ENCODE peak calls at places on chromosomes 6 and 20, in five cellular contexts. A, U, W, B and D are unnamed samples.

GRCh38 chr6:142728910-142729481 is 216.0 kb downstream of the HIVEP2 start:
- DNase-seq in A (no peak), U (peak), W (peak), B (peak), D (no peak)

GRCh38 chr20:34420975-34421374 is 57.9 kb downstream of the ITCH start:
- DNase-seq in A (no peak), U (no peak), W (no peak), B (no peak), D (no peak)

GRCh38 chr6:67393356-67393755 is 1241.7 kb upstream of the ADGRB3 start:
- DNase-seq in A (no peak), U (no peak), W (no peak), B (no peak), D (no peak)

GRCh38 chr6:168427184-168427583 is 13.8 kb upstream of the SMOC2 start:
- DNase-seq in A (no peak), U (no peak), W (no peak), B (no peak), D (no peak)

GRCh38 chr20:41387433-41387832 is 20.8 kb upstream of the EMILIN3 start:
- DNase-seq in A (no peak), U (no peak), W (no peak), B (no peak), D (no peak)

GRCh38 chr6:129860901-129861665 is at the start of gene TMEM244:
- DNase-seq in A (no peak), U (peak), W (peak), B (peak), D (peak)

GRCh38 chr20:56998438-56998837 is 268.0 kb downstream of the BMP7 start:
- DNase-seq in A (no peak), U (no peak), W (no peak), B (no peak), D (no peak)

GRCh38 chr20:17995967-17996819 is 27.4 kb downstream of the MGME1 start:
- DNase-seq in A (peak), U (peak), W (peak), B (peak), D (peak)

GRCh38 chr6:18028332-18028731 is 40.9 kb upstream of the KIF13A start:
- DNase-seq in A (peak), U (no peak), W (no peak), B (no peak), D (peak)

GRCh38 chr6:66993272-66993671 is 1286.2 kb upstream of the EYS start:
- DNase-seq in A (no peak), U (no peak), W (peak), B (no peak), D (no peak)

GRCh38 chr20:10321138-10321717 is 102.6 kb downstream of the SNAP25 start:
- DNase-seq in A (no peak), U (no peak), W (no peak), B (no peak), D (no peak)

GRCh38 chr20:44212792-44213191 is 2.2 kb upstream of the OSER1 start:
- DNase-seq in A (peak), U (peak), W (no peak), B (no peak), D (peak)

GRCh38 chr20:57445298-57445697 is 54.1 kb downstream of the RBM38 start:
- DNase-seq in A (no peak), U (peak), W (peak), B (peak), D (no peak)

GRCh38 chr20:63568986-63569949 is 4.8 kb downstream of the HELZ2 start:
- DNase-seq in A (no peak), U (no peak), W (no peak), B (no peak), D (no peak)

GRCh38 chr6:84639396-84639795 is 125.0 kb downstream of the TBX18 start:
- DNase-seq in A (peak), U (no peak), W (peak), B (no peak), D (peak)

GRCh38 chr20:19976595-19977372 is 40.4 kb upstream of the NAA20 start:
- DNase-seq in A (peak), U (peak), W (peak), B (peak), D (peak)

GRCh38 chr20:34750484-34750883 is 46.3 kb downstream of the TP53INP2 start:
- DNase-seq in A (no peak), U (no peak), W (no peak), B (no peak), D (no peak)

GRCh38 chr20:33370296-33370695 is 31.0 kb downstream of the CDK5RAP1 start:
- DNase-seq in A (no peak), U (no peak), W (no peak), B (no peak), D (peak)

GRCh38 chr20:51417745-51418529 is 124.6 kb downstream of the NFATC2 start:
- DNase-seq in A (no peak), U (no peak), W (no peak), B (no peak), D (no peak)

GRCh38 chr6:47267301-47267700 is 42.4 kb downstream of the TNFRSF21 start:
- DNase-seq in A (no peak), U (peak), W (no peak), B (no peak), D (no peak)

GRCh38 chr6:20808439-20808838 is 274.2 kb downstream of the CDKAL1 start:
- DNase-seq in A (no peak), U (no peak), W (no peak), B (no peak), D (no peak)

GRCh38 chr6:163787001-163787667 is 372.6 kb downstream of the QKI start:
- DNase-seq in A (no peak), U (no peak), W (no peak), B (no peak), D (no peak)

GRCh38 chr6:37175332-37176267 is 5.6 kb downstream of the PIM1 start:
- DNase-seq in A (no peak), U (no peak), W (no peak), B (no peak), D (peak)

GRCh38 chr6:7730411-7730810 is 4.5 kb downstream of the BMP6 start:
- DNase-seq in A (no peak), U (no peak), W (peak), B (no peak), D (no peak)

GRCh38 chr6:141421378-141421777 is 711.3 kb upstream of the GJE1 start:
- DNase-seq in A (peak), U (peak), W (peak), B (peak), D (peak)

GRCh38 chr20:38339993-38340392 is 6.3 kb upstream of the LBP start:
- DNase-seq in A (no peak), U (no peak), W (no peak), B (no peak), D (no peak)

GRCh38 chr6:72348926-72349325 is 272.9 kb upstream of the KCNQ5 start:
- DNase-seq in A (peak), U (peak), W (peak), B (peak), D (peak)

GRCh38 chr6:100592929-100593328 is 128.2 kb upstream of the SIM1 start:
- DNase-seq in A (no peak), U (no peak), W (no peak), B (no peak), D (no peak)

GRCh38 chr6:18388252-18388651 is 1.1 kb downstream of the RNF144B start:
- DNase-seq in A (peak), U (no peak), W (peak), B (peak), D (peak)

GRCh38 chr6:95978230-95978629 is 37.5 kb upstream of the FUT9 start:
- DNase-seq in A (peak), U (no peak), W (no peak), B (no peak), D (peak)

GRCh38 chr20:37846573-37846972 is 56.4 kb upstream of the VSTM2L start:
- DNase-seq in A (no peak), U (no peak), W (no peak), B (no peak), D (no peak)

GRCh38 chr20:11847827-11848226 is 69.9 kb upstream of the BTBD3 start:
- DNase-seq in A (no peak), U (no peak), W (no peak), B (no peak), D (no peak)

GRCh38 chr20:63698739-63699465 is 2.5 kb downstream of the TNFRSF6B start:
- DNase-seq in A (peak), U (peak), W (peak), B (peak), D (peak)

GRCh38 chr6:168318090-168318489 is 1.5 kb downstream of the DACT2 start:
- DNase-seq in A (no peak), U (no peak), W (no peak), B (no peak), D (no peak)

GRCh38 chr6:35980991-35981645 is 43.3 kb downstream of the SLC26A8 start:
- DNase-seq in A (no peak), U (no peak), W (peak), B (no peak), D (peak)

GRCh38 chr6:111861321-111861938 is 11.8 kb downstream of the FYN start:
- DNase-seq in A (no peak), U (no peak), W (no peak), B (no peak), D (no peak)

GRCh38 chr6:31907158-31907813 is 5.4 kb upstream of the ZBTB12 start:
- DNase-seq in A (peak), U (peak), W (peak), B (peak), D (no peak)
- TF ChIP-seq CTCF in A (no peak), U (no peak), W (no peak), B (no peak), D (no peak)

GRCh38 chr20:47262365-47263013 is 94.0 kb downstream of the ZMYND8 start:
- DNase-seq in A (no peak), U (no peak), W (peak), B (no peak), D (no peak)
- H3K4me3 ChIP-seq in A (no peak), U (no peak), W (no peak), B (no peak), D (no peak)

DNA sequence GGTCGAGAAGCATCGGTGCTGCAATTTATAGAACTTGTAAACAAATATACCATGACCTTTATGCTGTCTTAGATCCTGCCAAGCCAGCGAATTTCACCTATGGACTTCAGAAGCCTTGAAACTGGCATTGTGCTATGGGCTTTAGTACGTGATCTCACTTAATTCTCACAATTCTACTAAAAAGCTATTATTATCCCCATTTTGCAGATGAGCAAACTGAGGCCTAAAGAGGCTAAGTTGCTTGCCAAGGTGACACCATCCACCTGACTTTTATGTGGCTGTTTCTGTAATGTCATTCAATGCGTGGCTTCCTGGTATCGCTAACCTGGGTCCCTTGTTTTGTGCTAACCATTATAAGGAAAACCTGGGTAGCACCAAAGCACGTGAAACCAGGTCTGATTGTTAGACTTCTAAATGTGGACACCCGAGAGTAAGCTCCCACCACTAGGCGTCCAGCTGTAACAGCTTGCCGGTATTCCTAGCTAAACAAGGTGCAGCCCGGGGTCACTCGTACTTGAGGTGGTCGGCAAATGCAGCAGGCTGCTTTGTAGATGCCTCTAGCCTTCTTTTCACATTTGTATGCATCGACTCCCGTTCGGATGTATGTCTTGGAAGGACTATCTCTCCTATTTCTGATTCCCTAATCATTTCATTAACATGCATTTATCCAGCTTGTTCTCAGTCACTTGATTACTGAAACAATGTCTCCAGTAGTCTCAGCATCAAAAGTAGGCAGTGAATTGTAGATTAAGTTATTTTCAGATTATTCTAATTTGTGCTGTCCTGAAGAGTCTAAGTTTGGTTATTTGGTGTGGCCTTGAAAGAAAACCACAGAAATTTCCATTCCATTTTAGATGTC is 1.1 kb downstream of the SYNJ2 start:
- DNase-seq in A (peak), U (peak), W (peak), B (peak), D (no peak)
- TF ChIP-seq CTCF in A (peak), U (peak), W (peak), B (peak), D (peak)

DNA sequence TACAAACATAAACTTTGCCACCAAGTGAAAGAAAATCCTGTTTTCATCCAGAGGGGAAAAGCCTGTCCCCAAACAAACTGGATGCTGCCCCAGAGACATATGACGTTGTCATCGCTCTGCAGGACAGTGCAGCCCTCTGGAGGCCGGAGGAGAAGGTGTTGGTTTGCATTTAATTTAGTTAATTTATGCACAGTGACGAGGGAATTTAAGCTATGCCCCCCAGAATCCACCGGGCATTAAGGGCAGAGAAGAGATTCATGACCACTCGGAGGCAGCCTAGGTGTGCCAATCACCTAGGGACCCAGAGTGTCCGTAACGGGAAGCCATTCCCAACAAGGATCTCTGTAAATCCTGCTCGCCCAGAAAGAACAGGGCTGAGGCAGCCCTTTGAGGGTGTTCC is 45.1 kb downstream of the NINL start:
- DNase-seq in A (peak), U (no peak), W (peak), B (peak), D (peak)
- H3K4me3 ChIP-seq in A (peak), U (no peak), W (peak), B (no peak), D (no peak)

GRCh38 chr6:32240686-32241085 is 16.8 kb upstream of the NOTCH4 start:
- DNase-seq in A (no peak), U (no peak), W (no peak), B (no peak), D (no peak)
- TF ChIP-seq CTCF in A (peak), U (no peak), W (peak), B (no peak), D (no peak)

GRCh38 chr6:144265061-144265357 is 20.1 kb upstream of the UTRN start:
- DNase-seq in A (no peak), U (peak), W (no peak), B (peak), D (no peak)

GRCh38 chr6:144263786-144264185 is 21.3 kb upstream of the UTRN start:
- DNase-seq in A (no peak), U (peak), W (no peak), B (no peak), D (no peak)

GRCh38 chr6:144266091-144266649 is 19.0 kb upstream of the UTRN start:
- DNase-seq in A (no peak), U (peak), W (peak), B (peak), D (peak)

GRCh38 chr6:144264270-144265060 is 20.7 kb upstream of the UTRN start:
- DNase-seq in A (peak), U (peak), W (peak), B (peak), D (peak)

GRCh38 chr6:144265390-144265789 is 19.7 kb upstream of the UTRN start:
- DNase-seq in A (no peak), U (peak), W (peak), B (peak), D (peak)
- H3K4me3 ChIP-seq in A (no peak), U (peak), W (no peak), B (no peak), D (no peak)